ENCODE peak calls at places on chromosome 16, in nine cellular contexts. One of them, this sample, is unnamed.
A peak's percentile ranks its signal among the peaks of the same experiment; 100 is the strongest.

GRCh38 chr16:83068686-83069085 is 441.9 kb downstream of the CDH13 start:
- DNase-seq in IMR-90: peak; percentile 46
- DNase-seq in H9: no peak
- DNase-seq in small intestine: peak; percentile 41
- DNase-seq in NCI-H526 treated with DMSO at 0.1 percent for 48 hours: no peak
- DNase-seq in foreskin fibroblast: peak; percentile 7
- DNase-seq in stimulated activated CD8-positive, alpha-beta memory T cell treated with anti-CD3 and anti-CD28 coated beads, Interleukin-7, amount 100 ng/mL, for 48 hours: no peak
- DNase-seq in CMK: no peak
- DNase-seq in cardiac muscle cell: no peak
- DNase-seq in this sample: no peak

GRCh38 chr16:24801761-24802302 is 43.9 kb upstream of the SLC5A11 start:
- DNase-seq in IMR-90: peak; percentile 11
- DNase-seq in H9: no peak
- DNase-seq in small intestine: no peak
- DNase-seq in NCI-H526 treated with DMSO at 0.1 percent for 48 hours: peak; percentile 2
- DNase-seq in foreskin fibroblast: no peak
- DNase-seq in stimulated activated CD8-positive, alpha-beta memory T cell treated with anti-CD3 and anti-CD28 coated beads, Interleukin-7, amount 100 ng/mL, for 48 hours: no peak
- DNase-seq in CMK: no peak
- DNase-seq in cardiac muscle cell: peak; percentile 49
- DNase-seq in this sample: no peak

GRCh38 chr16:51151951-51152663 is 1.0 kb upstream of the SALL1 start:
- DNase-seq in IMR-90: peak; percentile 80
- DNase-seq in H9: peak; percentile 91
- DNase-seq in small intestine: no peak
- DNase-seq in NCI-H526 treated with DMSO at 0.1 percent for 48 hours: peak; percentile 48
- DNase-seq in foreskin fibroblast: peak; percentile 93
- DNase-seq in stimulated activated CD8-positive, alpha-beta memory T cell treated with anti-CD3 and anti-CD28 coated beads, Interleukin-7, amount 100 ng/mL, for 48 hours: no peak
- DNase-seq in CMK: no peak
- DNase-seq in cardiac muscle cell: peak; percentile 95
- DNase-seq in this sample: peak; percentile 94

GRCh38 chr16:47045023-47045422 is 71.5 kb upstream of the DNAJA2 start:
- DNase-seq in IMR-90: no peak
- DNase-seq in H9: no peak
- DNase-seq in small intestine: no peak
- DNase-seq in NCI-H526 treated with DMSO at 0.1 percent for 48 hours: no peak
- DNase-seq in foreskin fibroblast: peak; percentile 18
- DNase-seq in stimulated activated CD8-positive, alpha-beta memory T cell treated with anti-CD3 and anti-CD28 coated beads, Interleukin-7, amount 100 ng/mL, for 48 hours: no peak
- DNase-seq in CMK: no peak
- DNase-seq in cardiac muscle cell: no peak
- DNase-seq in this sample: no peak

GRCh38 chr16:61014869-61015268 is 1021.4 kb downstream of the CDH8 start:
- DNase-seq in IMR-90: no peak
- DNase-seq in H9: peak; percentile 57
- DNase-seq in small intestine: no peak
- DNase-seq in NCI-H526 treated with DMSO at 0.1 percent for 48 hours: no peak
- DNase-seq in foreskin fibroblast: no peak
- DNase-seq in stimulated activated CD8-positive, alpha-beta memory T cell treated with anti-CD3 and anti-CD28 coated beads, Interleukin-7, amount 100 ng/mL, for 48 hours: no peak
- DNase-seq in CMK: no peak
- DNase-seq in cardiac muscle cell: no peak
- DNase-seq in this sample: peak; percentile 9

GRCh38 chr16:49127103-49127502 is 154.5 kb downstream of the CBLN1 start:
- DNase-seq in IMR-90: no peak
- DNase-seq in H9: no peak
- DNase-seq in small intestine: no peak
- DNase-seq in NCI-H526 treated with DMSO at 0.1 percent for 48 hours: no peak
- DNase-seq in foreskin fibroblast: no peak
- DNase-seq in stimulated activated CD8-positive, alpha-beta memory T cell treated with anti-CD3 and anti-CD28 coated beads, Interleukin-7, amount 100 ng/mL, for 48 hours: no peak
- DNase-seq in CMK: no peak
- DNase-seq in cardiac muscle cell: peak; percentile 72
- DNase-seq in this sample: peak; percentile 15

GRCh38 chr16:49739381-49739780 is 116.5 kb downstream of the ZNF423 start:
- DNase-seq in IMR-90: no peak
- DNase-seq in H9: peak; percentile 76
- DNase-seq in small intestine: no peak
- DNase-seq in NCI-H526 treated with DMSO at 0.1 percent for 48 hours: no peak
- DNase-seq in foreskin fibroblast: no peak
- DNase-seq in stimulated activated CD8-positive, alpha-beta memory T cell treated with anti-CD3 and anti-CD28 coated beads, Interleukin-7, amount 100 ng/mL, for 48 hours: no peak
- DNase-seq in CMK: no peak
- DNase-seq in cardiac muscle cell: peak; percentile 24
- DNase-seq in this sample: peak; percentile 31

GRCh38 chr16:66423177-66423576 is 3.9 kb upstream of the BEAN1 start:
- DNase-seq in IMR-90: no peak
- DNase-seq in H9: no peak
- DNase-seq in small intestine: no peak
- DNase-seq in NCI-H526 treated with DMSO at 0.1 percent for 48 hours: no peak
- DNase-seq in foreskin fibroblast: no peak
- DNase-seq in stimulated activated CD8-positive, alpha-beta memory T cell treated with anti-CD3 and anti-CD28 coated beads, Interleukin-7, amount 100 ng/mL, for 48 hours: no peak
- DNase-seq in CMK: no peak
- DNase-seq in cardiac muscle cell: no peak
- DNase-seq in this sample: no peak

GRCh38 chr16:969508-970378 is 1.0 kb downstream of the LMF1 start:
- DNase-seq in IMR-90: peak; percentile 13
- DNase-seq in H9: no peak
- DNase-seq in small intestine: no peak
- DNase-seq in NCI-H526 treated with DMSO at 0.1 percent for 48 hours: no peak
- DNase-seq in foreskin fibroblast: no peak
- DNase-seq in stimulated activated CD8-positive, alpha-beta memory T cell treated with anti-CD3 and anti-CD28 coated beads, Interleukin-7, amount 100 ng/mL, for 48 hours: no peak
- DNase-seq in CMK: no peak
- DNase-seq in cardiac muscle cell: peak; percentile 47
- DNase-seq in this sample: no peak

GRCh38 chr16:77613115-77613514 is 109.2 kb upstream of the NUDT7 start:
- DNase-seq in IMR-90: no peak
- DNase-seq in H9: no peak
- DNase-seq in small intestine: no peak
- DNase-seq in NCI-H526 treated with DMSO at 0.1 percent for 48 hours: no peak
- DNase-seq in foreskin fibroblast: no peak
- DNase-seq in stimulated activated CD8-positive, alpha-beta memory T cell treated with anti-CD3 and anti-CD28 coated beads, Interleukin-7, amount 100 ng/mL, for 48 hours: no peak
- DNase-seq in CMK: no peak
- DNase-seq in cardiac muscle cell: no peak
- DNase-seq in this sample: no peak

GRCh38 chr16:53090591-53091507 is 36.1 kb downstream of the CHD9 start:
- DNase-seq in IMR-90: peak; percentile 98
- DNase-seq in H9: no peak
- DNase-seq in small intestine: no peak
- DNase-seq in NCI-H526 treated with DMSO at 0.1 percent for 48 hours: no peak
- DNase-seq in foreskin fibroblast: peak; percentile 100
- DNase-seq in stimulated activated CD8-positive, alpha-beta memory T cell treated with anti-CD3 and anti-CD28 coated beads, Interleukin-7, amount 100 ng/mL, for 48 hours: no peak
- DNase-seq in CMK: peak; percentile 82
- DNase-seq in cardiac muscle cell: no peak
- DNase-seq in this sample: no peak

GRCh38 chr16:49623501-49624266 is 232.2 kb downstream of the ZNF423 start:
- DNase-seq in IMR-90: no peak
- DNase-seq in H9: peak; percentile 12
- DNase-seq in small intestine: no peak
- DNase-seq in NCI-H526 treated with DMSO at 0.1 percent for 48 hours: no peak
- DNase-seq in foreskin fibroblast: no peak
- DNase-seq in stimulated activated CD8-positive, alpha-beta memory T cell treated with anti-CD3 and anti-CD28 coated beads, Interleukin-7, amount 100 ng/mL, for 48 hours: no peak
- DNase-seq in CMK: no peak
- DNase-seq in cardiac muscle cell: no peak
- DNase-seq in this sample: no peak

GRCh38 chr16:17138801-17139200 is 332.0 kb downstream of the XYLT1 start:
- DNase-seq in IMR-90: peak; percentile 7
- DNase-seq in H9: peak; percentile 50
- DNase-seq in small intestine: no peak
- DNase-seq in NCI-H526 treated with DMSO at 0.1 percent for 48 hours: no peak
- DNase-seq in foreskin fibroblast: no peak
- DNase-seq in stimulated activated CD8-positive, alpha-beta memory T cell treated with anti-CD3 and anti-CD28 coated beads, Interleukin-7, amount 100 ng/mL, for 48 hours: no peak
- DNase-seq in CMK: no peak
- DNase-seq in cardiac muscle cell: peak; percentile 58
- DNase-seq in this sample: peak; percentile 26

This sample was measured in endothelial cell.